ENCODE peak calls at places on chromosomes 1 and 21, in five cellular contexts. U is heart right ventricle, I is body of pancreas, M is K562, W is lower lobe of right lung. D is an unnamed sample.

GRCh38 chr1:213162338-213162737 is 111.3 kb downstream of the RPS6KC1 start:
- DNase-seq in U (no peak), I (no peak), M (no peak), W (no peak), D (peak; percentile 85)

GRCh38 chr1:27057801-27058647 is 45.4 kb upstream of the TENT5B start:
- DNase-seq in U (no peak), I (no peak), M (no peak), W (no peak), D (peak; percentile 25)

GRCh38 chr1:155499953-155500621 is 62.5 kb downstream of the ASH1L start:
- DNase-seq in U (no peak), I (no peak), M (no peak), W (no peak), D (peak; percentile 33)

GRCh38 chr1:67572217-67572593 is 112.8 kb upstream of the GADD45A start:
- DNase-seq in U (no peak), I (no peak), M (no peak), W (no peak), D (no peak)

GRCh38 chr1:41448831-41449230 is 35.7 kb downstream of the EDN2 start:
- DNase-seq in U (no peak), I (no peak), M (no peak), W (no peak), D (no peak)

GRCh38 chr1:245800901-245801605 is 646.3 kb downstream of the KIF26B start:
- DNase-seq in U (no peak), I (no peak), M (no peak), W (no peak), D (no peak)

GRCh38 chr1:94304553-94304952 is 67.2 kb upstream of the ARHGAP29 start:
- DNase-seq in U (no peak), I (no peak), M (no peak), W (no peak), D (no peak)

GRCh38 chr21:34571994-34572393 is 42.9 kb downstream of the RCAN1 start:
- DNase-seq in U (no peak), I (no peak), M (no peak), W (no peak), D (no peak)

GRCh38 chr21:37742532-37742931 is 173.7 kb downstream of the KCNJ6 start:
- DNase-seq in U (no peak), I (no peak), M (no peak), W (no peak), D (no peak)

GRCh38 chr1:86616871-86617270 is 70.0 kb downstream of the CLCA4 start:
- DNase-seq in U (no peak), I (no peak), M (no peak), W (no peak), D (no peak)

GRCh38 chr1:233367057-233367759 is 39.7 kb downstream of the MAP3K21 start:
- DNase-seq in U (no peak), I (no peak), M (no peak), W (no peak), D (no peak)

GRCh38 chr1:85577421-85578320 is 2.9 kb upstream of the CCN1 start:
- DNase-seq in U (peak; percentile 42), I (no peak), M (no peak), W (no peak), D (peak; percentile 89)

GRCh38 chr1:207649865-207650580 is 5.1 kb downstream of the CR1L start:
- DNase-seq in U (no peak), I (no peak), M (peak; percentile 94), W (no peak), D (no peak)

GRCh38 chr1:206419783-206420182 is 50.5 kb upstream of the IKBKE start:
- DNase-seq in U (no peak), I (no peak), M (no peak), W (no peak), D (no peak)

GRCh38 chr21:34545079-34545884 is 33.3 kb upstream of the KCNE1 start:
- DNase-seq in U (no peak), I (peak; percentile 38), M (no peak), W (peak; percentile 84), D (peak; percentile 90)

GRCh38 chr1:228836427-228836826 is 101.1 kb downstream of the RHOU start:
- DNase-seq in U (no peak), I (no peak), M (no peak), W (no peak), D (no peak)

GRCh38 chr1:203039609-203040517 is 13.6 kb downstream of the PPFIA4 start:
- DNase-seq in U (no peak), I (no peak), M (no peak), W (no peak), D (peak; percentile 80)

GRCh38 chr1:69737527-69738176 is 169.9 kb downstream of the LRRC7 start:
- DNase-seq in U (peak; percentile 15), I (peak; percentile 19), M (peak; percentile 23), W (no peak), D (peak; percentile 60)

GRCh38 chr1:175075572-175076568 is 8.2 kb downstream of the TNN start:
- DNase-seq in U (no peak), I (no peak), M (no peak), W (no peak), D (no peak)

GRCh38 chr1:17777330-17777729 is 22.2 kb downstream of the ACTL8 start:
- DNase-seq in U (no peak), I (no peak), M (no peak), W (no peak), D (no peak)

GRCh38 chr1:40831001-40831732 is 31.0 kb downstream of the CITED4 start:
- DNase-seq in U (no peak), I (no peak), M (no peak), W (peak; percentile 41), D (no peak)

GRCh38 chr1:55420866-55421265 is 205.7 kb upstream of the USP24 start:
- DNase-seq in U (no peak), I (no peak), M (no peak), W (no peak), D (peak; percentile 46)

GRCh38 chr1:95509989-95510388 is 276.0 kb downstream of the RWDD3 start:
- DNase-seq in U (no peak), I (no peak), M (no peak), W (no peak), D (no peak)

GRCh38 chr1:210394281-210394798 is 65.6 kb downstream of the HHAT start:
- DNase-seq in U (peak; percentile 21), I (no peak), M (no peak), W (no peak), D (no peak)

GRCh38 chr1:203669739-203670138 is 43.1 kb downstream of the ATP2B4 start:
- DNase-seq in U (no peak), I (no peak), M (no peak), W (no peak), D (peak; percentile 48)

GRCh38 chr1:55277377-55278130 is 62.4 kb upstream of the USP24 start:
- DNase-seq in U (peak; percentile 79), I (peak; percentile 83), M (peak; percentile 82), W (peak; percentile 81), D (peak; percentile 83)

GRCh38 chr1:168112673-168113305 is 23.9 kb downstream of the GPR161 start:
- DNase-seq in U (no peak), I (peak; percentile 26), M (no peak), W (no peak), D (peak; percentile 73)

GRCh38 chr1:43069481-43070050 is 102.5 kb downstream of the EBNA1BP2 start:
- DNase-seq in U (no peak), I (no peak), M (no peak), W (no peak), D (no peak)

GRCh38 chr1:74652711-74653131 is 20.9 kb downstream of the ERICH3 start:
- DNase-seq in U (no peak), I (no peak), M (no peak), W (no peak), D (peak; percentile 28)

DNA sequence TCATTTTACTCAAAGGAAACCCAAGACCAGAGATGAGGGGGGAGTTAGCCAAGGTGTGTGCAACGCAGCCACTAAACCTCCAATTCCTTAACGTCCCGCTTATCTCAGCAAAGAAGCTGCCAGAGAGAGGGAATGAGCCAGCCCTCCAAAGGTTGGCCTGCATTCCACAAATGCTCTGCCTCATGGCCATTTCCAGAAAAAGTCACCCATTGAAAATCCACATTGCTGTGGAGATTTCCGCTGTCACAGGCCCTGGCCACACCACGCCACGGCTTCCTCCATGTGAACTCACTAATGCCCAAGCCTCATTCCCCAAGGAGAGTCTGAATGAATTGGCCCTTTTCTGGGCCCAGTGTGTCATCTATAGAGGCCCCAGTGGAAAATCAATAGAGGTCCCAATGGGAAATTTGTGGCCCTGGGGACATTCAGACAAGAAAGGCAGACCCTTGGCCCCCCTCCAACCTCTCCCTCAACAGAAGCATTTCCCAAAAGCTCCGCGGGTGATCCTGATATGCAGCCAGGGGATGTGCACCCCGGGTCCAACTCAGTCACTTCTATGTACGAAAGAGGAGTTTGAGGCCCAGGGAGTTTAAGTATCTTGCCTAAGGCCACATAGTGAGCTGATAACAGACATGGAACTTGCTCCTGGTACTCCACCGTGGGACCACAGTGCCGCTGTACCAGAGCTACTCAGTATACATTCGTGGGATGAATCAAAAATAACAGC is 8.8 kb downstream of the EPHA2 start:
- DNase-seq in U (no peak), I (no peak), M (peak; percentile 72), W (no peak), D (peak; percentile 74)
- H3K4me1 ChIP-seq in U (peaks cover 76% of the 10 kb centered on the region), I (peaks cover 78% of the 10 kb centered on the region), M (peaks cover 73% of the 10 kb centered on the region), W (peaks cover 77% of the 10 kb centered on the region), D (peaks cover 52% of the 10 kb centered on the region)

DNA sequence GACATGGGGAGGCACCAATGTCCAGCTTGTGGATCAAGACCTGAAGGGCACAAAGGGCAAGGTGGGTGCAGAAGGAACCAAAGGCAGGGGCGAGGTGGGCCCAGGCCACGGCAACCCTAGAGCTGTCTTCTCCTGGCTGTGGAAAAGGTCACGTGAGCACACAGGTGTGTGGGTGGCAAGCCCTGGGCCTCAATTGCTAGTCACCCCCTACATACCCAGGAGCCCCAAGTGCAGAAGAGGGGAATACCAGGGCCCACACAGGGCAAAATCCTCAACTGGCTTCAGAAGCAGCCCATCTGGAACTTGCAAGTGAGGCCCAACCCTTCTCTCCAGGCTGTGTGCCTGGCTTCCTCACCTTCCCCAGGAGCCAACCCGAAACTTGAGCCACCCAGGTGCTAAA is 25.6 kb downstream of the ZBTB17 start:
- DNase-seq in U (no peak), I (no peak), M (no peak), W (no peak), D (no peak)
- H3K27ac ChIP-seq in U (peak overlapping the region; percentile 87), I (peak overlapping the region; percentile 63), M (peak overlapping the region; percentile 97), W (peak overlapping the region; percentile 86), D (peak overlapping the region; percentile 70)

GRCh38 chr1:64527191-64527590 is 57.3 kb downstream of the CACHD1 start:
- DNase-seq in U (no peak), I (no peak), M (no peak), W (no peak), D (no peak)
- H3K4me1 ChIP-seq in U (peaks cover 19% of the 10 kb centered on the region), I (no peaks in the 10 kb centered on the region), M (no peaks in the 10 kb centered on the region), W (peaks cover 21% of the 10 kb centered on the region), D (peaks cover 38% of the 10 kb centered on the region)

DNA sequence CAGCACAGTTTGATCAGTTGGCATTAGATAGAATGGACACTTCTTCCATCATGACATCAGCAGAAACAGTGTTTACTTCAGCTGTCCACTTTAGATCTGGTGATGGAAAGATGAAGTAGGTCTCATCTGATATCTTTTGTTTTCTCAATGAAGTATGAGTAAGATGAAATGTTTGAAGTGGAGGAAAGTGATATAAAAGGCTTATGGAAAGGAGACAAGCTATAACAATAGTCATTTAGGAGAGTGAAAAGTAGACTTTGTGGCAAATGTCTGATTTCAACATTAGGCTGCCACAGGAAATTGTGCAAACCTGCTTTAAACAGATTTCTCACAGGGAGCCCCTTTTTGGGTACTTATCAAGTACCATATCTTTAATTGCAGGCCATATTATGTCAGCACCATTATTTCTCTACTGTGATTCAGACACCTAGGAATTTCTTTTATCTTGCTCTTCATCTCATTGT is 18.2 kb downstream of the PDC start:
- DNase-seq in U (no peak), I (no peak), M (no peak), W (no peak), D (no peak)
- H3K27ac ChIP-seq in U (no peak overlapping the region), I (no peak overlapping the region), M (no peak overlapping the region), W (no peak overlapping the region), D (no peak overlapping the region)

GRCh38 chr21:42373181-42373907 is 7.0 kb upstream of the TFF1 start:
- DNase-seq in U (no peak), I (no peak), M (peak; percentile 55), W (no peak), D (no peak)
- H3K4me1 ChIP-seq in U (no peaks in the 10 kb centered on the region), I (peaks cover 4% of the 10 kb centered on the region), M (peaks cover 34% of the 10 kb centered on the region), W (no peaks in the 10 kb centered on the region), D (no peaks in the 10 kb centered on the region)

D was measured in cardiac muscle cell.